ENCODE peak calls at places on chromosomes 4 and X, in six cellular contexts. T is GM23248, L is HCT116, V is hepatocyte, E is OCI-LY7, A is neural progenitor cell. K is an unnamed sample. For H3K36me3, the result is how much of the 10 kb centered on the place peaks cover.

GRCh38 chrX:153741446-153741845 is 16.8 kb downstream of the ABCD1 start:
- DNase-seq in T (no peak), L (no peak), V (no peak), E (no peak), A (no peak), K (no peak)

GRCh38 chr4:138158746-138159297 is 83.3 kb downstream of the SLC7A11 start:
- DNase-seq in T (peak), L (no peak), V (no peak), E (no peak), A (no peak), K (no peak)

GRCh38 chrX:108439434-108439883 is at the start of gene COL4A5:
- DNase-seq in T (peak), L (peak), V (peak), E (no peak), A (peak), K (peak)

GRCh38 chr4:11599044-11599443 is 170.3 kb upstream of the HS3ST1 start:
- DNase-seq in T (no peak), L (no peak), V (no peak), E (no peak), A (no peak), K (no peak)

GRCh38 chr4:6380746-6381411 is 91.5 kb downstream of the PPP2R2C start:
- DNase-seq in T (no peak), L (no peak), V (no peak), E (no peak), A (no peak), K (no peak)

GRCh38 chr4:153488719-153489384 is 22.7 kb downstream of the TMEM131L start:
- DNase-seq in T (peak), L (no peak), V (no peak), E (no peak), A (peak), K (peak)

GRCh38 chr4:120977435-120977997 is 55.0 kb upstream of the PRDM5 start:
- DNase-seq in T (peak), L (peak), V (peak), E (peak), A (peak), K (peak)

GRCh38 chrX:68304602-68305001 is 128.7 kb downstream of the OPHN1 start:
- DNase-seq in T (no peak), L (no peak), V (no peak), E (no peak), A (no peak), K (no peak)

GRCh38 chrX:10089378-10089795 is 67.4 kb upstream of the CLCN4 start:
- DNase-seq in T (no peak), L (no peak), V (no peak), E (no peak), A (no peak), K (no peak)

GRCh38 chr4:92996533-92996932 is 692.8 kb downstream of the GRID2 start:
- DNase-seq in T (no peak), L (no peak), V (no peak), E (no peak), A (no peak), K (no peak)

GRCh38 chr4:83257811-83258210 is 26.8 kb downstream of the COQ2 start:
- DNase-seq in T (no peak), L (no peak), V (no peak), E (no peak), A (no peak), K (no peak)

GRCh38 chr4:106767991-106768390 is 268.1 kb downstream of the DKK2 start:
- DNase-seq in T (no peak), L (no peak), V (no peak), E (no peak), A (no peak), K (no peak)

GRCh38 chr4:15729910-15730533 is 27.2 kb downstream of the BST1 start:
- DNase-seq in T (peak), L (peak), V (peak), E (peak), A (peak), K (peak)

GRCh38 chr4:10134141-10134540 is 17.5 kb upstream of the WDR1 start:
- DNase-seq in T (no peak), L (no peak), V (no peak), E (no peak), A (no peak), K (no peak)

GRCh38 chr4:153634737-153635353 is 49.2 kb upstream of the TLR2 start:
- DNase-seq in T (peak), L (no peak), V (peak), E (peak), A (peak), K (peak)

GRCh38 chrX:49071877-49072711 is 1.7 kb downstream of the PRAF2 start:
- DNase-seq in T (peak), L (no peak), V (peak), E (no peak), A (no peak), K (peak)

GRCh38 chr4:164977243-164978164 is at the start of gene TRIM61:
- DNase-seq in T (no peak), L (no peak), V (no peak), E (peak), A (no peak), K (no peak)

GRCh38 chrX:132822634-132823012 is 135.8 kb downstream of the HS6ST2 start:
- DNase-seq in T (no peak), L (no peak), V (no peak), E (no peak), A (no peak), K (no peak)

GRCh38 chr4:113783289-113783688 is 21.8 kb upstream of the CAMK2D start:
- DNase-seq in T (no peak), L (no peak), V (no peak), E (no peak), A (no peak), K (no peak)

GRCh38 chr4:104394409-104394813 is 100.3 kb downstream of the CXXC4 start:
- DNase-seq in T (no peak), L (no peak), V (no peak), E (no peak), A (peak), K (peak)

GRCh38 chr4:169385356-169385755 is 114.6 kb upstream of the SH3RF1 start:
- DNase-seq in T (peak), L (no peak), V (no peak), E (no peak), A (no peak), K (no peak)

GRCh38 chr4:106032851-106033286 is 137.6 kb downstream of the NPNT start:
- DNase-seq in T (peak), L (no peak), V (no peak), E (no peak), A (no peak), K (no peak)

GRCh38 chr4:62057060-62057459 is 856.9 kb downstream of the ADGRL3 start:
- DNase-seq in T (no peak), L (no peak), V (no peak), E (no peak), A (no peak), K (no peak)

GRCh38 chr4:189974056-189974455 is 33.4 kb downstream of the FRG1 start:
- DNase-seq in T (peak), L (peak), V (no peak), E (peak), A (no peak), K (peak)

GRCh38 chr4:52983563-52984303 is 121.6 kb downstream of the RASL11B start:
- DNase-seq in T (peak), L (peak), V (peak), E (peak), A (peak), K (peak)

GRCh38 chrX:46710425-46710824 is 48.5 kb downstream of the SLC9A7 start:
- DNase-seq in T (peak), L (no peak), V (peak), E (no peak), A (no peak), K (peak)

GRCh38 chrX:31039327-31039711 is 32.5 kb downstream of the FTHL17 start:
- DNase-seq in T (no peak), L (no peak), V (no peak), E (peak), A (no peak), K (no peak)

GRCh38 chr4:101953949-101954348 is 163.4 kb downstream of the BANK1 start:
- DNase-seq in T (peak), L (no peak), V (peak), E (no peak), A (peak), K (peak)

GRCh38 chr4:106325800-106326199 is 9.4 kb downstream of the AIMP1 start:
- DNase-seq in T (peak), L (no peak), V (no peak), E (no peak), A (no peak), K (no peak)

GRCh38 chr4:126843492-126844067 is 789.2 kb upstream of the INTU start:
- DNase-seq in T (no peak), L (no peak), V (no peak), E (no peak), A (no peak), K (no peak)

GRCh38 chr4:184762100-184762499 is 28.2 kb upstream of the CENPU start:
- DNase-seq in T (no peak), L (no peak), V (no peak), E (peak), A (no peak), K (no peak)
- TF ChIP-seq EZH2phosphoT487 in T (no peak), L (no peak), V (no peak), E (no peak), A (no peak), K (no peak)

DNA sequence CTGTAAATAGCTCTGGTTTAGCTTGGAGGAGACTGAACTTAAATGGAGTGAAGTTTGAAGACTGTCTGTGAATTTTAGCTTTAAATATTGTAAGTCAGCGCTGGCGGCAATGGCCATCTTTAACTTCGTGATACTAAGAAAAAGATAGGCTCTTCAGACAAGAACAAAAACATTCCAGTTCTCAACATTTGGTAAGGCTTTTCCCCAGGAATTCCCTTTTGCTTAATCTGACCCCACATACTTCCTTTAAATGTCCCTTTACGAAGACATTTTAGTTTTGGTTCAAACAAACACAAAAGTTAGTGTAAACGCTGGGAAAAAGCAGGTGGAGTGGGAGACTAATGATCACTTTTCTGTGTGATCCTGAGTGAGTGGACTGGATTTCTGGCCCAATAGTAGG is 106.2 kb downstream of the MAML3 start:
- DNase-seq in T (no peak), L (no peak), V (no peak), E (no peak), A (peak), K (peak)
- H3K27ac ChIP-seq in T (no peak), L (no peak), V (peak), E (no peak), A (no peak), K (peak)

DNA sequence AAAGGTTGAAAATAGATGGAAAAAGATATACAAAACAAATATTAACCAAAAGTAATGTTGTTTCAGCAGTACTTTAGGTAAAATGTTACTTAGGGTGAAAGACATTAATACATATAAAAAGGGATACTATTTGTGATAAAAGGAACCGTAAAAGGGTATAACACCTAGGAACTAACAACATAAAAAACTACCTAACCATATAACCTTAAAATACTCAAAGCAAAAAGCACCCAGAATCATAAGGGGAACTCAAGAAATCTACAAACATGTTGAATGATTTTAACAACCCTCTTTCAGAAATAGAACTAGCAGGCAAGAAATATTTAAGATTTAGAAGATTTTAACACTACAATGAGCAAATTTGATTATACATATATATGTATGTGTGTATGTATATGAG is 11.5 kb downstream of the MOSPD2 start:
- DNase-seq in T (no peak), L (no peak), V (no peak), E (no peak), A (no peak), K (no peak)
- H3K36me3 ChIP-seq in T (under half), L (under half), V (under half), E (under half), A (under half), K (under half)

GRCh38 chrX:118074086-118074485 is 42.5 kb downstream of the KLHL13 start:
- DNase-seq in T (no peak), L (no peak), V (no peak), E (no peak), A (no peak), K (no peak)
- TF ChIP-seq EZH2phosphoT487 in T (no peak), L (no peak), V (no peak), E (no peak), A (no peak), K (no peak)

K was measured in GM23338.